ENCODE peak calls at places on chromosomes 4 and X, in four cellular contexts. Z is iPS-NIHi11, F is right lobe of liver, U is NCI-H1092. O is an unnamed sample.

GRCh38 chrX:154458954-154459829 is 1.1 kb downstream of the PLXNA3 start:
- DNase-seq in Z (no peak), F (no peak), U (peak), O (peak)

GRCh38 chr4:187207931-187208330 is 484.3 kb upstream of the FAT1 start:
- DNase-seq in Z (no peak), F (no peak), U (no peak), O (no peak)

GRCh38 chrX:154486396-154487207 is at the start of gene UBL4A:
- DNase-seq in Z (peak), F (peak), U (no peak), O (peak)

GRCh38 chr4:128823025-128823661 is 13.6 kb downstream of the JADE1 start:
- DNase-seq in Z (no peak), F (no peak), U (no peak), O (peak)

GRCh38 chr4:39568805-39569204 is 41.6 kb upstream of the UGDH start:
- DNase-seq in Z (no peak), F (no peak), U (no peak), O (no peak)

GRCh38 chrX:24117288-24117687 is 32.2 kb upstream of the ZFX start:
- DNase-seq in Z (no peak), F (peak), U (no peak), O (no peak)

GRCh38 chr4:16197842-16198241 is 28.4 kb downstream of the TAPT1 start:
- DNase-seq in Z (no peak), F (no peak), U (peak), O (no peak)

GRCh38 chr4:98584265-98584664 is 74.1 kb downstream of the TSPAN5 start:
- DNase-seq in Z (no peak), F (no peak), U (no peak), O (no peak)

GRCh38 chr4:23333946-23334878 is 555.6 kb downstream of the PPARGC1A start:
- DNase-seq in Z (peak), F (no peak), U (no peak), O (peak)

GRCh38 chr4:156933633-156934258 is 37.9 kb downstream of the PDGFC start:
- DNase-seq in Z (no peak), F (no peak), U (no peak), O (peak)

GRCh38 chr4:33709247-33709646 is 2535.1 kb downstream of the ARAP2 start:
- DNase-seq in Z (no peak), F (no peak), U (no peak), O (peak)

GRCh38 chrX:68429216-68429615 is 4.1 kb downstream of the OPHN1 start:
- DNase-seq in Z (no peak), F (no peak), U (no peak), O (peak)

GRCh38 chrX:52363247-52363883 is 5.5 kb upstream of the XAGE2 start:
- DNase-seq in Z (no peak), F (no peak), U (no peak), O (no peak)

GRCh38 chr4:8279321-8280157 is 10.0 kb downstream of the HTRA3 start:
- DNase-seq in Z (no peak), F (no peak), U (no peak), O (no peak)

GRCh38 chr4:120694973-120695372 is 227.6 kb downstream of the PRDM5 start:
- DNase-seq in Z (no peak), F (no peak), U (no peak), O (peak)

GRCh38 chr4:83629945-83630684 is 94.2 kb downstream of the GPAT3 start:
- DNase-seq in Z (no peak), F (no peak), U (no peak), O (peak)

GRCh38 chr4:53676402-53676871 is 85.2 kb upstream of the LNX1 start:
- DNase-seq in Z (no peak), F (no peak), U (no peak), O (no peak)

GRCh38 chr4:134408897-134409296 is 207.3 kb upstream of the PABPC4L start:
- DNase-seq in Z (no peak), F (no peak), U (no peak), O (no peak)

GRCh38 chr4:9825049-9825448 is 43.6 kb downstream of the DRD5 start:
- DNase-seq in Z (no peak), F (no peak), U (no peak), O (no peak)

GRCh38 chr4:19135886-19136633 is 1114.5 kb upstream of the LCORL start:
- DNase-seq in Z (no peak), F (no peak), U (no peak), O (no peak)

GRCh38 chr4:74402692-74403460 is 37.9 kb downstream of the EREG start:
- DNase-seq in Z (no peak), F (no peak), U (no peak), O (no peak)

GRCh38 chr4:152531479-152531878 is 4.4 kb downstream of the FBXW7 start:
- DNase-seq in Z (no peak), F (no peak), U (no peak), O (no peak)

GRCh38 chr4:141009931-141010330 is 123.3 kb downstream of the RNF150 start:
- DNase-seq in Z (no peak), F (no peak), U (no peak), O (no peak)

GRCh38 chr4:72568959-72569718 is at the start of gene ADAMTS3:
- DNase-seq in Z (peak), F (peak), U (peak), O (peak)

GRCh38 chr4:30924521-30924920 is 204.4 kb downstream of the PCDH7 start:
- DNase-seq in Z (no peak), F (no peak), U (no peak), O (no peak)

GRCh38 chr4:155891058-155891457 is 12.4 kb upstream of the TDO2 start:
- DNase-seq in Z (no peak), F (no peak), U (no peak), O (no peak)

GRCh38 chrX:40504801-40505605 is 75.8 kb upstream of the ATP6AP2 start:
- DNase-seq in Z (no peak), F (no peak), U (no peak), O (peak)

GRCh38 chr4:38132140-38132673 is 172.0 kb downstream of the PTTG2 start:
- DNase-seq in Z (no peak), F (peak), U (no peak), O (peak)

GRCh38 chr4:30956891-30957290 is 236.7 kb downstream of the PCDH7 start:
- DNase-seq in Z (no peak), F (no peak), U (no peak), O (no peak)

GRCh38 chrX:150899191-150899757 is 806 bp upstream of the CD99L2 start:
- DNase-seq in Z (no peak), F (peak), U (peak), O (no peak)

GRCh38 chr4:70651864-70652506 is 14.3 kb downstream of the JCHAIN start:
- DNase-seq in Z (peak), F (no peak), U (no peak), O (peak)

GRCh38 chr4:185424905-185425599 is 712 bp downstream of the UFSP2 start:
- DNase-seq in Z (no peak), F (no peak), U (no peak), O (no peak)

GRCh38 chr4:61395754-61396153 is 195.6 kb downstream of the ADGRL3 start:
- DNase-seq in Z (no peak), F (no peak), U (no peak), O (no peak)

GRCh38 chr4:80010316-80010715 is 62.7 kb downstream of the ANTXR2 start:
- DNase-seq in Z (no peak), F (no peak), U (no peak), O (no peak)

GRCh38 chrX:44306336-44306735 is 37.1 kb downstream of the EFHC2 start:
- DNase-seq in Z (peak), F (no peak), U (peak), O (no peak)

GRCh38 chrX:77493677-77494553 is 46.7 kb downstream of the FGF16 start:
- DNase-seq in Z (peak), F (no peak), U (no peak), O (peak)

GRCh38 chr4:164866817-164867490 is 10.0 kb upstream of the APELA start:
- DNase-seq in Z (peak), F (no peak), U (no peak), O (no peak)

GRCh38 chrX:20378291-20378920 is 111.7 kb upstream of the RPS6KA3 start:
- DNase-seq in Z (no peak), F (no peak), U (no peak), O (peak)

GRCh38 chr4:118270492-118270891 is 82.3 kb downstream of the PRSS12 start:
- DNase-seq in Z (peak), F (no peak), U (no peak), O (peak)